ENCODE peak calls at places on chromosomes 13 and 19, in seven cellular contexts. One of them, this sample, is unnamed.

GRCh38 chr13:99743079-99743478 is 228.5 kb downstream of the ZIC5 start:
- DNase-seq in heart left ventricle: no peak
- DNase-seq in neural progenitor cell: peak
- DNase-seq in thoracic aorta: no peak
- DNase-seq in dorsolateral prefrontal cortex: no peak
- DNase-seq in colonic mucosa: no peak
- DNase-seq in RWPE2: no peak
- DNase-seq in this sample: no peak

GRCh38 chr13:84279166-84279565 is 396.9 kb upstream of the SLITRK1 start:
- DNase-seq in heart left ventricle: no peak
- DNase-seq in neural progenitor cell: no peak
- DNase-seq in thoracic aorta: no peak
- DNase-seq in dorsolateral prefrontal cortex: no peak
- DNase-seq in colonic mucosa: no peak
- DNase-seq in RWPE2: no peak
- DNase-seq in this sample: no peak

GRCh38 chr19:34350161-34350561 is 14.8 kb upstream of the GPI start:
- DNase-seq in heart left ventricle: no peak
- DNase-seq in neural progenitor cell: no peak
- DNase-seq in thoracic aorta: no peak
- DNase-seq in dorsolateral prefrontal cortex: no peak
- DNase-seq in colonic mucosa: no peak
- DNase-seq in RWPE2: no peak
- DNase-seq in this sample: no peak

GRCh38 chr13:113238542-113238941 is 29.1 kb downstream of the CUL4A start:
- DNase-seq in heart left ventricle: no peak
- DNase-seq in neural progenitor cell: no peak
- DNase-seq in thoracic aorta: no peak
- DNase-seq in dorsolateral prefrontal cortex: no peak
- DNase-seq in colonic mucosa: no peak
- DNase-seq in RWPE2: no peak
- DNase-seq in this sample: no peak

GRCh38 chr13:75870397-75870801 is 234.3 kb downstream of the LMO7 start:
- DNase-seq in heart left ventricle: no peak
- DNase-seq in neural progenitor cell: peak
- DNase-seq in thoracic aorta: no peak
- DNase-seq in dorsolateral prefrontal cortex: no peak
- DNase-seq in colonic mucosa: no peak
- DNase-seq in RWPE2: no peak
- DNase-seq in this sample: no peak

GRCh38 chr19:31264379-31264778 is 84.9 kb downstream of the TSHZ3 start:
- DNase-seq in heart left ventricle: no peak
- DNase-seq in neural progenitor cell: no peak
- DNase-seq in thoracic aorta: no peak
- DNase-seq in dorsolateral prefrontal cortex: no peak
- DNase-seq in colonic mucosa: no peak
- DNase-seq in RWPE2: no peak
- DNase-seq in this sample: no peak

GRCh38 chr13:23007430-23007829 is 173.3 kb upstream of the SGCG start:
- DNase-seq in heart left ventricle: no peak
- DNase-seq in neural progenitor cell: no peak
- DNase-seq in thoracic aorta: no peak
- DNase-seq in dorsolateral prefrontal cortex: no peak
- DNase-seq in colonic mucosa: no peak
- DNase-seq in RWPE2: no peak
- DNase-seq in this sample: no peak

GRCh38 chr19:51587264-51588191 is 16.4 kb downstream of the ZNF175 start:
- DNase-seq in heart left ventricle: no peak
- DNase-seq in neural progenitor cell: no peak
- DNase-seq in thoracic aorta: no peak
- DNase-seq in dorsolateral prefrontal cortex: no peak
- DNase-seq in colonic mucosa: no peak
- DNase-seq in RWPE2: no peak
- DNase-seq in this sample: no peak

GRCh38 chr19:33375760-33376159 is 2.3 kb downstream of the CEBPG start:
- DNase-seq in heart left ventricle: no peak
- DNase-seq in neural progenitor cell: no peak
- DNase-seq in thoracic aorta: no peak
- DNase-seq in dorsolateral prefrontal cortex: no peak
- DNase-seq in colonic mucosa: no peak
- DNase-seq in RWPE2: no peak
- DNase-seq in this sample: no peak

GRCh38 chr13:42041684-42042035 is 6.8 kb upstream of the DGKH start:
- DNase-seq in heart left ventricle: peak
- DNase-seq in neural progenitor cell: peak
- DNase-seq in thoracic aorta: peak
- DNase-seq in dorsolateral prefrontal cortex: peak
- DNase-seq in colonic mucosa: peak
- DNase-seq in RWPE2: peak
- DNase-seq in this sample: no peak

GRCh38 chr13:101382086-101382485 is 34.2 kb downstream of the NALCN start:
- DNase-seq in heart left ventricle: no peak
- DNase-seq in neural progenitor cell: no peak
- DNase-seq in thoracic aorta: no peak
- DNase-seq in dorsolateral prefrontal cortex: no peak
- DNase-seq in colonic mucosa: no peak
- DNase-seq in RWPE2: no peak
- DNase-seq in this sample: no peak

GRCh38 chr13:78121459-78122348 is 203.1 kb upstream of the EDNRB start:
- DNase-seq in heart left ventricle: no peak
- DNase-seq in neural progenitor cell: peak
- DNase-seq in thoracic aorta: no peak
- DNase-seq in dorsolateral prefrontal cortex: peak
- DNase-seq in colonic mucosa: peak
- DNase-seq in RWPE2: no peak
- DNase-seq in this sample: peak

GRCh38 chr19:14383898-14384669 is 2.8 kb downstream of the ADGRE5 start:
- DNase-seq in heart left ventricle: peak
- DNase-seq in neural progenitor cell: no peak
- DNase-seq in thoracic aorta: no peak
- DNase-seq in dorsolateral prefrontal cortex: no peak
- DNase-seq in colonic mucosa: peak
- DNase-seq in RWPE2: no peak
- DNase-seq in this sample: no peak

GRCh38 chr13:23322353-23323336 is 110.9 kb downstream of the SACS start:
- DNase-seq in heart left ventricle: no peak
- DNase-seq in neural progenitor cell: no peak
- DNase-seq in thoracic aorta: no peak
- DNase-seq in dorsolateral prefrontal cortex: no peak
- DNase-seq in colonic mucosa: no peak
- DNase-seq in RWPE2: no peak
- DNase-seq in this sample: no peak

GRCh38 chr13:29472317-29472961 is 123.0 kb downstream of the SLC7A1 start:
- DNase-seq in heart left ventricle: peak
- DNase-seq in neural progenitor cell: peak
- DNase-seq in thoracic aorta: no peak
- DNase-seq in dorsolateral prefrontal cortex: no peak
- DNase-seq in colonic mucosa: peak
- DNase-seq in RWPE2: no peak
- DNase-seq in this sample: no peak

GRCh38 chr19:33390120-33390907 is 16.8 kb downstream of the CEBPG start:
- DNase-seq in heart left ventricle: peak
- DNase-seq in neural progenitor cell: no peak
- DNase-seq in thoracic aorta: no peak
- DNase-seq in dorsolateral prefrontal cortex: no peak
- DNase-seq in colonic mucosa: peak
- DNase-seq in RWPE2: peak
- DNase-seq in this sample: peak

GRCh38 chr19:40723661-40724254 is 6.8 kb downstream of the ITPKC start:
- DNase-seq in heart left ventricle: no peak
- DNase-seq in neural progenitor cell: no peak
- DNase-seq in thoracic aorta: no peak
- DNase-seq in dorsolateral prefrontal cortex: no peak
- DNase-seq in colonic mucosa: no peak
- DNase-seq in RWPE2: no peak
- DNase-seq in this sample: no peak

GRCh38 chr19:40721140-40721486 is 4.2 kb downstream of the ITPKC start:
- DNase-seq in heart left ventricle: no peak
- DNase-seq in neural progenitor cell: no peak
- DNase-seq in thoracic aorta: no peak
- DNase-seq in dorsolateral prefrontal cortex: no peak
- DNase-seq in colonic mucosa: no peak
- DNase-seq in RWPE2: no peak
- DNase-seq in this sample: no peak

GRCh38 chr19:40719414-40719894 is 2.5 kb downstream of the ITPKC start:
- DNase-seq in heart left ventricle: no peak
- DNase-seq in neural progenitor cell: no peak
- DNase-seq in thoracic aorta: no peak
- DNase-seq in dorsolateral prefrontal cortex: no peak
- DNase-seq in colonic mucosa: no peak
- DNase-seq in RWPE2: no peak
- DNase-seq in this sample: no peak

GRCh38 chr19:40724315-40724714 is 7.4 kb downstream of the ITPKC start:
- DNase-seq in heart left ventricle: no peak
- DNase-seq in neural progenitor cell: no peak
- DNase-seq in thoracic aorta: no peak
- DNase-seq in dorsolateral prefrontal cortex: no peak
- DNase-seq in colonic mucosa: no peak
- DNase-seq in RWPE2: no peak
- DNase-seq in this sample: no peak

GRCh38 chr19:40721936-40722661 is 5.2 kb downstream of the ITPKC start:
- DNase-seq in heart left ventricle: no peak
- DNase-seq in neural progenitor cell: no peak
- DNase-seq in thoracic aorta: no peak
- DNase-seq in dorsolateral prefrontal cortex: no peak
- DNase-seq in colonic mucosa: no peak
- DNase-seq in RWPE2: no peak
- DNase-seq in this sample: no peak
- H3K27ac ChIP-seq in heart left ventricle: peak
- H3K27ac ChIP-seq in neural progenitor cell: no peak
- H3K27ac ChIP-seq in thoracic aorta: peak
- H3K27ac ChIP-seq in dorsolateral prefrontal cortex: no peak
- H3K27ac ChIP-seq in colonic mucosa: no peak
- H3K27ac ChIP-seq in RWPE2: peak
- H3K27ac ChIP-seq in this sample: peak

DNA sequence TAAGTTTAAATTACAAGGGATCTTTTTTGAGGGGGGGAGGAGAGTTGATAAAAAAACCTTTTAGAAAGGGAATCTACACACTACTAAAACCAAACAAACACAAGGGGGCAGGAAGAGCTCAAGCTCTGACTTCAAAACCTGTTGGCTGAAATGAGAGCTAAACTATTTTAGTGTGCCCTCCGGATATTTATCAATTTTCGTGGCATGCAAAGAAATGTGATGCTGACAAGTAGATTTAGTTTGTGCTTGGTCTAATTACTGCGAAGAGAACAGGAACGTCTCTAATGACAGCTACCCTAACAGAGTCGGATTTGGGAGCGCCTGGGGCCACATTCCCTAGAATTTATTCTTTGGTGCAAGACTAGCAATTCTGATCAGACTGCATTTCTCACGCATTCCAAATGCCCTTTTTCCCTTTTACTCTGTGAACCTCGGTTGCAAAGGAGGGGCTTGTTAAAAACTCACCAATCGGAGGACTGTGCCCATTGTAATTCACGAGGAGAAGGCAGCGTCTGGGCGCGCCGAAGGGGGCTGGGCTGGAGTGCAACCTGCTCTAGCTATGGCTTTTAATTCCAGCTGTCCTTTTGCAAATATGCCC is 804 bp upstream of the FREM2 start:
- DNase-seq in heart left ventricle: no peak
- DNase-seq in neural progenitor cell: peak
- DNase-seq in thoracic aorta: no peak
- DNase-seq in dorsolateral prefrontal cortex: no peak
- DNase-seq in colonic mucosa: peak
- DNase-seq in RWPE2: no peak
- DNase-seq in this sample: no peak
- H3K4me3 ChIP-seq in heart left ventricle: peak
- H3K4me3 ChIP-seq in neural progenitor cell: peak
- H3K4me3 ChIP-seq in thoracic aorta: peak
- H3K4me3 ChIP-seq in dorsolateral prefrontal cortex: peak
- H3K4me3 ChIP-seq in colonic mucosa: peak
- H3K4me3 ChIP-seq in RWPE2: peak
- H3K4me3 ChIP-seq in this sample: peak

GRCh38 chr19:16085115-16085514 is 8.8 kb downstream of the TPM4 start:
- DNase-seq in heart left ventricle: no peak
- DNase-seq in neural progenitor cell: no peak
- DNase-seq in thoracic aorta: no peak
- DNase-seq in dorsolateral prefrontal cortex: no peak
- DNase-seq in colonic mucosa: no peak
- DNase-seq in RWPE2: no peak
- DNase-seq in this sample: no peak

GRCh38 chr19:16088985-16089846 is 12.9 kb downstream of the TPM4 start:
- DNase-seq in heart left ventricle: no peak
- DNase-seq in neural progenitor cell: no peak
- DNase-seq in thoracic aorta: no peak
- DNase-seq in dorsolateral prefrontal cortex: no peak
- DNase-seq in colonic mucosa: no peak
- DNase-seq in RWPE2: no peak
- DNase-seq in this sample: no peak

GRCh38 chr19:16087940-16088339 is 11.6 kb downstream of the TPM4 start:
- DNase-seq in heart left ventricle: no peak
- DNase-seq in neural progenitor cell: no peak
- DNase-seq in thoracic aorta: no peak
- DNase-seq in dorsolateral prefrontal cortex: no peak
- DNase-seq in colonic mucosa: no peak
- DNase-seq in RWPE2: no peak
- DNase-seq in this sample: no peak

GRCh38 chr19:16091546-16092475 is 15.5 kb downstream of the TPM4 start:
- DNase-seq in heart left ventricle: no peak
- DNase-seq in neural progenitor cell: no peak
- DNase-seq in thoracic aorta: no peak
- DNase-seq in dorsolateral prefrontal cortex: no peak
- DNase-seq in colonic mucosa: no peak
- DNase-seq in RWPE2: no peak
- DNase-seq in this sample: no peak

GRCh38 chr19:16088351-16088984 is 12.2 kb downstream of the TPM4 start:
- DNase-seq in heart left ventricle: no peak
- DNase-seq in neural progenitor cell: no peak
- DNase-seq in thoracic aorta: no peak
- DNase-seq in dorsolateral prefrontal cortex: no peak
- DNase-seq in colonic mucosa: no peak
- DNase-seq in RWPE2: no peak
- DNase-seq in this sample: no peak
- H3K27ac ChIP-seq in heart left ventricle: no peak
- H3K27ac ChIP-seq in neural progenitor cell: no peak
- H3K27ac ChIP-seq in thoracic aorta: peak
- H3K27ac ChIP-seq in dorsolateral prefrontal cortex: peak
- H3K27ac ChIP-seq in colonic mucosa: peak
- H3K27ac ChIP-seq in RWPE2: no peak
- H3K27ac ChIP-seq in this sample: peak

GRCh38 chr13:71863249-71863648 is 3.8 kb downstream of the DACH1 start:
- DNase-seq in heart left ventricle: no peak
- DNase-seq in neural progenitor cell: no peak
- DNase-seq in thoracic aorta: no peak
- DNase-seq in dorsolateral prefrontal cortex: no peak
- DNase-seq in colonic mucosa: no peak
- DNase-seq in RWPE2: no peak
- DNase-seq in this sample: no peak

GRCh38 chr13:71858647-71859046 is 8.4 kb downstream of the DACH1 start:
- DNase-seq in heart left ventricle: no peak
- DNase-seq in neural progenitor cell: no peak
- DNase-seq in thoracic aorta: no peak
- DNase-seq in dorsolateral prefrontal cortex: no peak
- DNase-seq in colonic mucosa: no peak
- DNase-seq in RWPE2: no peak
- DNase-seq in this sample: no peak

GRCh38 chr13:71864094-71864980 is 2.7 kb downstream of the DACH1 start:
- DNase-seq in heart left ventricle: peak
- DNase-seq in neural progenitor cell: peak
- DNase-seq in thoracic aorta: no peak
- DNase-seq in dorsolateral prefrontal cortex: peak
- DNase-seq in colonic mucosa: peak
- DNase-seq in RWPE2: peak
- DNase-seq in this sample: no peak

GRCh38 chr13:71861769-71862168 is 5.2 kb downstream of the DACH1 start:
- DNase-seq in heart left ventricle: no peak
- DNase-seq in neural progenitor cell: no peak
- DNase-seq in thoracic aorta: no peak
- DNase-seq in dorsolateral prefrontal cortex: no peak
- DNase-seq in colonic mucosa: no peak
- DNase-seq in RWPE2: no peak
- DNase-seq in this sample: no peak

GRCh38 chr13:71860547-71861131 is 6.4 kb downstream of the DACH1 start:
- DNase-seq in heart left ventricle: no peak
- DNase-seq in neural progenitor cell: no peak
- DNase-seq in thoracic aorta: no peak
- DNase-seq in dorsolateral prefrontal cortex: no peak
- DNase-seq in colonic mucosa: no peak
- DNase-seq in RWPE2: no peak
- DNase-seq in this sample: no peak
- H3K4me3 ChIP-seq in heart left ventricle: no peak
- H3K4me3 ChIP-seq in neural progenitor cell: no peak
- H3K4me3 ChIP-seq in thoracic aorta: no peak
- H3K4me3 ChIP-seq in dorsolateral prefrontal cortex: no peak
- H3K4me3 ChIP-seq in colonic mucosa: no peak
- H3K4me3 ChIP-seq in RWPE2: no peak
- H3K4me3 ChIP-seq in this sample: no peak

This sample was measured in tibial nerve.